ENCODE peak calls at places on chromosomes 2 and 18, in seven cellular contexts. One of them, this sample, is unnamed.

GRCh38 chr2:12313445-12314118 is 403.2 kb upstream of the TRIB2 start:
- DNase-seq in H9: no peak
- DNase-seq in neuronal stem cell: no peak
- DNase-seq in mesendoderm: no peak
- DNase-seq in H1: no peak
- DNase-seq in IMR-90: no peak
- DNase-seq in trophoblast cell: no peak
- DNase-seq in this sample: peak; percentile 77

GRCh38 chr2:143300531-143300930 is 171.3 kb downstream of the ARHGAP15 start:
- DNase-seq in trophoblast cell: no peak
- DNase-seq in IMR-90: peak; percentile 70
- DNase-seq in H1: no peak
- DNase-seq in neuronal stem cell: no peak
- DNase-seq in H9: no peak
- DNase-seq in mesendoderm: no peak
- DNase-seq in this sample: peak; percentile 81

GRCh38 chr18:27378396-27379094 is 193.4 kb upstream of the CHST9 start:
- DNase-seq in H9: no peak
- DNase-seq in neuronal stem cell: no peak
- DNase-seq in H1: no peak
- DNase-seq in IMR-90: no peak
- DNase-seq in mesendoderm: peak; percentile 31
- DNase-seq in trophoblast cell: peak; percentile 59
- DNase-seq in this sample: peak; percentile 82

GRCh38 chr2:5176764-5177163 is 515.4 kb upstream of the SOX11 start:
- DNase-seq in trophoblast cell: no peak
- DNase-seq in IMR-90: peak; percentile 26
- DNase-seq in neuronal stem cell: no peak
- DNase-seq in mesendoderm: no peak
- DNase-seq in H9: no peak
- DNase-seq in H1: no peak
- DNase-seq in this sample: peak; percentile 5

GRCh38 chr2:137228566-137228965 is 463.2 kb downstream of the THSD7B start:
- DNase-seq in IMR-90: no peak
- DNase-seq in mesendoderm: no peak
- DNase-seq in neuronal stem cell: no peak
- DNase-seq in trophoblast cell: peak; percentile 16
- DNase-seq in H9: no peak
- DNase-seq in H1: no peak
- DNase-seq in this sample: no peak

GRCh38 chr2:8234757-8235374 is 447.0 kb upstream of the ID2 start:
- DNase-seq in H9: no peak
- DNase-seq in H1: no peak
- DNase-seq in trophoblast cell: no peak
- DNase-seq in mesendoderm: no peak
- DNase-seq in neuronal stem cell: no peak
- DNase-seq in IMR-90: no peak
- DNase-seq in this sample: no peak

GRCh38 chr18:73887801-73888200 is 259.8 kb downstream of the FBXO15 start:
- DNase-seq in IMR-90: no peak
- DNase-seq in trophoblast cell: no peak
- DNase-seq in mesendoderm: no peak
- DNase-seq in neuronal stem cell: no peak
- DNase-seq in H1: no peak
- DNase-seq in H9: no peak
- DNase-seq in this sample: no peak

GRCh38 chr18:30457156-30457555 is 585.4 kb downstream of the DSC3 start:
- DNase-seq in H1: no peak
- DNase-seq in H9: no peak
- DNase-seq in trophoblast cell: no peak
- DNase-seq in IMR-90: no peak
- DNase-seq in mesendoderm: no peak
- DNase-seq in neuronal stem cell: no peak
- DNase-seq in this sample: no peak

GRCh38 chr2:23578964-23579671 is 194.1 kb downstream of the KLHL29 start:
- DNase-seq in trophoblast cell: no peak
- DNase-seq in mesendoderm: no peak
- DNase-seq in neuronal stem cell: no peak
- DNase-seq in H1: no peak
- DNase-seq in IMR-90: no peak
- DNase-seq in H9: no peak
- DNase-seq in this sample: no peak

GRCh38 chr2:171136024-171136423 is 24.7 kb downstream of the TLK1 start:
- DNase-seq in neuronal stem cell: no peak
- DNase-seq in H9: no peak
- DNase-seq in mesendoderm: no peak
- DNase-seq in H1: no peak
- DNase-seq in trophoblast cell: no peak
- DNase-seq in IMR-90: no peak
- DNase-seq in this sample: no peak

GRCh38 chr2:100013892-100014677 is 128.3 kb downstream of the AFF3 start:
- DNase-seq in neuronal stem cell: peak; percentile 14
- DNase-seq in mesendoderm: peak; percentile 96
- DNase-seq in IMR-90: peak; percentile 99
- DNase-seq in H1: no peak
- DNase-seq in trophoblast cell: peak; percentile 69
- DNase-seq in H9: peak; percentile 55
- DNase-seq in this sample: peak; percentile 97

GRCh38 chr2:218032336-218033171 is 29.8 kb upstream of the TNS1 start:
- DNase-seq in H9: no peak
- DNase-seq in neuronal stem cell: no peak
- DNase-seq in trophoblast cell: no peak
- DNase-seq in mesendoderm: no peak
- DNase-seq in IMR-90: no peak
- DNase-seq in H1: no peak
- DNase-seq in this sample: no peak

GRCh38 chr2:50181212-50181611 is 850.7 kb downstream of the NRXN1 start:
- DNase-seq in trophoblast cell: peak; percentile 2
- DNase-seq in mesendoderm: peak; percentile 21
- DNase-seq in H1: no peak
- DNase-seq in IMR-90: no peak
- DNase-seq in H9: no peak
- DNase-seq in neuronal stem cell: no peak
- DNase-seq in this sample: no peak

GRCh38 chr18:26458526-26459232 is 89.7 kb downstream of the KCTD1 start:
- DNase-seq in neuronal stem cell: no peak
- DNase-seq in H9: no peak
- DNase-seq in IMR-90: peak; percentile 80
- DNase-seq in H1: no peak
- DNase-seq in trophoblast cell: no peak
- DNase-seq in mesendoderm: no peak
- DNase-seq in this sample: no peak

GRCh38 chr2:207090389-207090788 is 75.4 kb downstream of the KLF7 start:
- DNase-seq in IMR-90: no peak
- DNase-seq in H1: no peak
- DNase-seq in H9: no peak
- DNase-seq in neuronal stem cell: no peak
- DNase-seq in trophoblast cell: no peak
- DNase-seq in mesendoderm: no peak
- DNase-seq in this sample: no peak

DNA sequence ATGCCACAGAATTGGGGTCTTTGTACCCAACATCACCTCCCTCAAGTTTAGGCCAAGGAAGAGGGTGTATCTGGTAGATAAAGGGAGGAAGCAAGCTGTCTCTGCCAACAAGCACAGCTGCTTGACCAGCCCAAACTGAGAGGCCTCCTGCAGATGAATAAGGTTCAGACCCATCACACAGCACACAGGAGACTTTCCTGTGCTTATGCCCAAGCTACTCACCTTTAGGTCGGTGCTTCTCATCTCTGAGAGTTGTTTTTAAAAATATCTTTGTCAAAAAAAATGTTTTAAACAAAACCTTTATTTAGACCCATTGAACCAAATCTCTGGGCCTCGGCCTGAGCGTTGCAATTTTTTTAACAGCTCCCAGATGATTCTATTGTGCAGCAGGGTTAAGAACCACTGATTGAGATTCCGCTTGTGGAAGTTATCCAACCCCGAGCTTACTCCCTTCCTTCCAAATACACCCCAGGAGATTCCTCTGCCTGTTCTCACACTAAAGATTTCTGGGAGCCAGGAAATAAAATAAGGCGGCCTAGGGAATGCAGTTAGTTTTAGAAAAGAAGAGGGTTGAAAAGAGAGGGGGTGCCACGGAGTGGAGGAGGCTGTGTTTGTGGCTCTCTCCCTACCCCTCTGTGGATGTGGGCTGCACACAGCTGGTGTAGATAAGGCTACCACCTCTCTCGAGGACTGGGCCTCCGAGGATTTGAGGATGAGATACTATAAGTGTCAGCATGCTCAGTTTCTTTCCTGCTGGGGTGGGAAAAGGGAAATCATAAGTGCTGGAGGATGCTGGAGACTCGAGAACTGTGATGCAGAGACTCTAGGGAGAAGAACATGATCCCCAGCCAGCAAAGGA is 24.9 kb upstream of the SP3 start:
- DNase-seq in H1: no peak
- DNase-seq in neuronal stem cell: no peak
- DNase-seq in trophoblast cell: no peak
- DNase-seq in H9: no peak
- DNase-seq in IMR-90: no peak
- DNase-seq in mesendoderm: no peak
- DNase-seq in this sample: no peak
- H3K4me2 ChIP-seq in H1: no peak overlapping the region
- H3K4me2 ChIP-seq in neuronal stem cell: no peak overlapping the region
- H3K4me2 ChIP-seq in trophoblast cell: no peak overlapping the region
- H3K4me2 ChIP-seq in H9: no peak overlapping the region
- H3K4me2 ChIP-seq in IMR-90: no peak overlapping the region
- H3K4me2 ChIP-seq in mesendoderm: no peak overlapping the region
- H3K4me2 ChIP-seq in this sample: no peak overlapping the region

DNA sequence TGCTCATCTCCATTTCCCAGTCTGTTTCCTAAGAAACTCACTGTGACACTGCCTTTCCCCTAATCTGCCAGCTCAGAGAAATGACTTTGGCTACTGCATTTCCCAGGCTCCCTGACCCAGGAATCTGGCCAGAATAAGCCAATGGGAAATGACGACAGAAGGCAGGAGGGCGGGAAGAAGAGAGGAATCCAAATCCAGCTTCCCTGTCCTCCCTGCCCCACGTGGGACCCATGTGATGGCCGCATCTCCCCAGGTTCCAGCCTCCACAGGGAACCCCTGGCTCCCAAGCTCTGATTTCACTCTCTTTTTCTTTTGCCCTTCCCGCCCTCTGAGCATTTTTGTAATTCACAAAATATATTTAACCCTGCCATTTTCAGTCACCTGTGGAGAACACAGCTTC is 37.8 kb upstream of the RAB12 start:
- DNase-seq in H9: no peak
- DNase-seq in H1: no peak
- DNase-seq in IMR-90: no peak
- DNase-seq in neuronal stem cell: no peak
- DNase-seq in mesendoderm: peak; percentile 31
- DNase-seq in trophoblast cell: no peak
- DNase-seq in this sample: no peak
- H3K9ac ChIP-seq in H9: no peak overlapping the region
- H3K9ac ChIP-seq in H1: no peak overlapping the region
- H3K9ac ChIP-seq in IMR-90: no peak overlapping the region
- H3K9ac ChIP-seq in neuronal stem cell: no peak overlapping the region
- H3K9ac ChIP-seq in mesendoderm: no peak overlapping the region
- H3K9ac ChIP-seq in trophoblast cell: no peak overlapping the region
- H3K9ac ChIP-seq in this sample: no peak overlapping the region

GRCh38 chr2:40346535-40347354 is 105.1 kb downstream of the SLC8A1 start:
- DNase-seq in trophoblast cell: peak; percentile 25
- DNase-seq in H1: no peak
- DNase-seq in neuronal stem cell: no peak
- DNase-seq in H9: no peak
- DNase-seq in IMR-90: peak; percentile 34
- DNase-seq in mesendoderm: no peak
- DNase-seq in this sample: peak; percentile 42

GRCh38 chr2:40348038-40348437 is 103.9 kb downstream of the SLC8A1 start:
- DNase-seq in mesendoderm: no peak
- DNase-seq in IMR-90: no peak
- DNase-seq in neuronal stem cell: no peak
- DNase-seq in H1: no peak
- DNase-seq in trophoblast cell: no peak
- DNase-seq in H9: no peak
- DNase-seq in this sample: no peak

GRCh38 chr2:40341198-40341597 is 110.7 kb downstream of the SLC8A1 start:
- DNase-seq in H9: no peak
- DNase-seq in trophoblast cell: no peak
- DNase-seq in neuronal stem cell: no peak
- DNase-seq in H1: no peak
- DNase-seq in mesendoderm: no peak
- DNase-seq in IMR-90: peak; percentile 59
- DNase-seq in this sample: no peak

GRCh38 chr2:40343904-40344303 is 108.0 kb downstream of the SLC8A1 start:
- DNase-seq in H9: no peak
- DNase-seq in neuronal stem cell: no peak
- DNase-seq in trophoblast cell: peak; percentile 86
- DNase-seq in H1: no peak
- DNase-seq in IMR-90: peak; percentile 77
- DNase-seq in mesendoderm: no peak
- DNase-seq in this sample: peak; percentile 32

DNA sequence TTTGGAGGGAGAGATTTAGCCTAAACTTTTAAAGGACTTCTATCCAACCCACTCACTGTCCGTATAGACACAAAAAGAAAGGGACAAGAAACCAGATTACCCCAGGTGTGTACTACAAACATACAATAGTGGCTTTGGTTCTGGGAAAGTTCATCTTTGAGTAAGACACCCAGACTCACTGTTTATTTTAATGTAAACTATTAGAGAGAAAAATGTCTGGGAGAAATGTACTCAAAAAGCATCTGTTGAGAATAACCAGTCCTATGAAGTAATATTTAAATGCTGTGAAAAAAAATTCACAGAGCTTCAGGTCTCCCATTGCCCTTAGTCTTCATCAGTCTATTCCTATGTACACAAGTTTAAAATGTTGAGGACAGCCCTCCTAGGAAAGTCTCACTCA is 107.5 kb downstream of the SLC8A1 start:
- DNase-seq in neuronal stem cell: no peak
- DNase-seq in IMR-90: peak; percentile 77
- DNase-seq in H1: no peak
- DNase-seq in H9: no peak
- DNase-seq in mesendoderm: no peak
- DNase-seq in trophoblast cell: no peak
- DNase-seq in this sample: peak; percentile 60
- H3K23ac ChIP-seq in neuronal stem cell: no peak overlapping the region
- H3K23ac ChIP-seq in IMR-90: peak overlapping the region; percentile 6
- H3K23ac ChIP-seq in H1: no peak overlapping the region
- H3K23ac ChIP-seq in H9: no peak overlapping the region
- H3K23ac ChIP-seq in mesendoderm: no peak overlapping the region
- H3K23ac ChIP-seq in trophoblast cell: no peak overlapping the region
- H3K23ac ChIP-seq in this sample: no peak overlapping the region

DNA sequence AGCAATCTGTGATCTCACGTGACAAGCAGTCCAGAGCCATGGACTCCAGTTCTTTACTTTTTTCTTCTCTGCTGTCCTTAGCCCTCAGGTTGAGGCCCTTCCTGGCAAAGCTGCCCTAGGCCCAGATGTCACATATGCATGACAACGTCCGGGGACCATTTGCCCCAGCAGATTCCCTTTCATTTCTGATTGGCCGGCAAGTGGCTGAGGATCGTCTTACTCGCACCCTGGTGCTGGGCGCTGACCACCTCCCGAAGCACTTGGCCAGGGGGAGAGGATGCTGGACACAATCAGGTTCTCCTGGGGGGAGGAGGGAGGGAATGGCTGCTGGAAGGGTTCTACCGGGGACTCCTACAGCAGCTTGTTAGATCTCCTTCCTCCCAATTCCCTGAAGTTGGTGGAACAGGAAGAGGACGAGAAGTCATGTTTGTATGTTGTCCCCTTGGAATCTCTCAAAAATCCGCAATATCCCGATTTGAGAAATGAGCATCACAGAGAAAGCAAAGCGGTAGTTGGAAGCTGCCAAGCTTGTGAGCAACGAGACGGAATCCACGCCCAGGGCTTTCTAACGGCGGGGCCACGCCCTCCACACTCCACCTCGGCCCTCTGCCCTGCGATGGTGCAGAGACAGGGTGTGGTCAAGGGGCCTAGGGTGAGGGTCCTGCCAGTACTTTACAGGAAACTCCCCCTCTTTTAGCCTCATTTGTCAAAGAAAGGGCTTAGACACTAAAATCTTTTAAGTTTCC is 61.8 kb upstream of the YWHAQ start:
- DNase-seq in H9: peak; percentile 60
- DNase-seq in neuronal stem cell: no peak
- DNase-seq in IMR-90: no peak
- DNase-seq in mesendoderm: no peak
- DNase-seq in trophoblast cell: no peak
- DNase-seq in H1: peak; percentile 56
- DNase-seq in this sample: no peak
- H3K4me2 ChIP-seq in H9: no peak overlapping the region
- H3K4me2 ChIP-seq in neuronal stem cell: no peak overlapping the region
- H3K4me2 ChIP-seq in IMR-90: no peak overlapping the region
- H3K4me2 ChIP-seq in mesendoderm: no peak overlapping the region
- H3K4me2 ChIP-seq in trophoblast cell: no peak overlapping the region
- H3K4me2 ChIP-seq in H1: no peak overlapping the region
- H3K4me2 ChIP-seq in this sample: no peak overlapping the region

This sample was measured in mesenchymal stem cell.